ENCODE peak calls at places on chromosomes 12 and 14, in six cellular contexts. U, Q, M, Z, I and G are unnamed samples.

GRCh38 chr12:27335364-27336145 is 2.9 kb downstream of the BMAL2 start:
- DNase-seq in U (no peak), Q (no peak), M (no peak), Z (no peak), I (peak), G (no peak)

GRCh38 chr14:26596722-26597030 is 1.2 kb downstream of the NOVA1 start:
- DNase-seq in U (no peak), Q (no peak), M (no peak), Z (no peak), I (peak), G (peak)

GRCh38 chr12:132289356-132290202 is 39.8 kb downstream of the GALNT9 start:
- DNase-seq in U (peak), Q (no peak), M (no peak), Z (no peak), I (no peak), G (no peak)

GRCh38 chr14:55715889-55716288 is 135.9 kb downstream of the KTN1 start:
- DNase-seq in U (no peak), Q (no peak), M (peak), Z (no peak), I (peak), G (peak)

GRCh38 chr12:67539946-67540345 is 108.6 kb upstream of the DYRK2 start:
- DNase-seq in U (no peak), Q (no peak), M (no peak), Z (no peak), I (peak), G (no peak)

GRCh38 chr14:80663541-80663940 is 278.0 kb downstream of the CEP128 start:
- DNase-seq in U (no peak), Q (no peak), M (no peak), Z (no peak), I (no peak), G (no peak)

GRCh38 chr12:132210223-132211055 is 66.2 kb downstream of the NOC4L start:
- DNase-seq in U (no peak), Q (no peak), M (no peak), Z (no peak), I (no peak), G (no peak)

GRCh38 chr12:69151254-69151751 is 88.1 kb upstream of the CPSF6 start:
- DNase-seq in U (no peak), Q (no peak), M (no peak), Z (no peak), I (peak), G (no peak)

GRCh38 chr12:7042847-7043246 is 17.7 kb upstream of the C1S start:
- DNase-seq in U (no peak), Q (no peak), M (no peak), Z (no peak), I (peak), G (peak)

GRCh38 chr12:47110011-47110541 is 30.3 kb upstream of the AMIGO2 start:
- DNase-seq in U (no peak), Q (no peak), M (no peak), Z (no peak), I (no peak), G (no peak)

GRCh38 chr14:63286071-63286470 is 32.7 kb downstream of the GPHB5 start:
- DNase-seq in U (no peak), Q (no peak), M (no peak), Z (no peak), I (no peak), G (no peak)

GRCh38 chr14:81384900-81385299 is 15.2 kb downstream of the STON2 start:
- DNase-seq in U (no peak), Q (no peak), M (no peak), Z (no peak), I (peak), G (no peak)

GRCh38 chr12:122481861-122482260 is 18.9 kb downstream of the ZCCHC8 start:
- DNase-seq in U (no peak), Q (no peak), M (no peak), Z (no peak), I (no peak), G (no peak)

GRCh38 chr14:30125322-30125944 is 197.8 kb upstream of the PRKD1 start:
- DNase-seq in U (no peak), Q (no peak), M (no peak), Z (no peak), I (no peak), G (no peak)

GRCh38 chr14:25052921-25053320 is 3.0 kb upstream of the STXBP6 start:
- DNase-seq in U (no peak), Q (no peak), M (no peak), Z (no peak), I (no peak), G (no peak)

GRCh38 chr14:88016768-88017167 is 11.8 kb downstream of the GPR65 start:
- DNase-seq in U (no peak), Q (no peak), M (no peak), Z (no peak), I (no peak), G (no peak)

GRCh38 chr12:93050026-93050747 is 121.1 kb upstream of the EEA1 start:
- DNase-seq in U (no peak), Q (no peak), M (no peak), Z (no peak), I (peak), G (peak)

GRCh38 chr12:52821826-52822660 is 8.1 kb upstream of the KRT4 start:
- DNase-seq in U (no peak), Q (no peak), M (no peak), Z (no peak), I (no peak), G (no peak)